ENCODE peak calls at places on chromosomes 6 and 20, in four cellular contexts. Q is foreskin fibroblast; X is activated naive CD4-positive, alpha-beta T cell treated with anti-CD3 and anti-CD28 coated beads, Interleukin-2, amount 50 U/mL, for 16 hours; N is stromal cell of bone marrow. F is an unnamed sample.
A peak's percentile ranks its signal among the peaks of the same experiment; 100 is the strongest.

GRCh38 chr20:36836591-36837329 is 39.2 kb upstream of the TLDC2 start:
- DNase-seq in Q (peak; percentile 73), X (peak; percentile 45), N (no peak), F (no peak)

GRCh38 chr6:90859612-90860011 is 272.7 kb upstream of the MAP3K7 start:
- DNase-seq in Q (no peak), X (no peak), N (no peak), F (no peak)

GRCh38 chr20:46985671-46986070 is 91.0 kb downstream of the EYA2 start:
- DNase-seq in Q (no peak), X (no peak), N (no peak), F (no peak)

GRCh38 chr6:119264854-119265397 is 84.6 kb downstream of the MAN1A1 start:
- DNase-seq in Q (no peak), X (no peak), N (no peak), F (no peak)

GRCh38 chr6:47098570-47098993 is 56.5 kb upstream of the ADGRF1 start:
- DNase-seq in Q (peak; percentile 54), X (no peak), N (no peak), F (no peak)

GRCh38 chr6:158861686-158862381 is 42.7 kb upstream of the EZR start:
- DNase-seq in Q (peak; percentile 28), X (no peak), N (no peak), F (no peak)

GRCh38 chr20:43191946-43192847 is 2.5 kb upstream of the PTPRT start:
- DNase-seq in Q (no peak), X (no peak), N (no peak), F (no peak)

GRCh38 chr6:112801681-112802080 is 454.6 kb downstream of the RFPL4B start:
- DNase-seq in Q (peak; percentile 21), X (no peak), N (no peak), F (no peak)

GRCh38 chr6:131995924-131996323 is 44.8 kb upstream of the CCN2 start:
- DNase-seq in Q (peak; percentile 95), X (no peak), N (peak; percentile 89), F (no peak)

GRCh38 chr20:17794400-17794799 is 94.6 kb downstream of the BANF2 start:
- DNase-seq in Q (no peak), X (no peak), N (no peak), F (peak; percentile 67)

GRCh38 chr6:137241481-137242011 is 22.4 kb upstream of the IFNGR1 start:
- DNase-seq in Q (peak; percentile 54), X (no peak), N (no peak), F (no peak)

GRCh38 chr20:62365814-62366369 is 1.2 kb downstream of the LAMA5 start:
- DNase-seq in Q (peak; percentile 25), X (no peak), N (no peak), F (no peak)

GRCh38 chr20:34922654-34923381 is 32.8 kb downstream of the GSS start:
- DNase-seq in Q (peak; percentile 92), X (no peak), N (peak; percentile 63), F (peak; percentile 79)

GRCh38 chr6:136696238-136696637 is 96.0 kb downstream of the MAP3K5 start:
- DNase-seq in Q (peak; percentile 34), X (no peak), N (no peak), F (no peak)

GRCh38 chr6:44219053-44219814 is 2.5 kb downstream of the MYMX start:
- DNase-seq in Q (peak; percentile 75), X (no peak), N (no peak), F (peak; percentile 56)

GRCh38 chr20:53021934-53022333 is 49.8 kb downstream of the TSHZ2 start:
- DNase-seq in Q (no peak), X (no peak), N (no peak), F (no peak)

GRCh38 chr20:63060057-63060991 is 53.6 kb upstream of the BHLHE23 start:
- DNase-seq in Q (peak; percentile 57), X (peak; percentile 6), N (peak; percentile 10), F (no peak)